ENCODE peak calls at places on chromosomes 3 and 15, in six cellular contexts. X is GM23248, R is MM.1S, N is neural progenitor cell, F is PC-3, U is SK-N-SH. O is an unnamed sample. For H3F3A and H3K4me1, the result is how much of the 10 kb centered on the place peaks cover.

GRCh38 chr3:122294365-122294764 is 30.7 kb upstream of the CSTA start:
- DNase-seq in F (no peak), X (no peak), R (no peak), N (no peak), U (no peak), O (no peak)

GRCh38 chr3:141656771-141657170 is 81.3 kb upstream of the RNF7 start:
- DNase-seq in R (no peak), U (no peak), F (no peak), N (no peak), X (peak), O (no peak)

GRCh38 chr15:58201536-58201935 is 63.4 kb downstream of the AQP9 start:
- DNase-seq in X (peak), N (no peak), U (no peak), R (no peak), F (no peak), O (no peak)

GRCh38 chr3:37793889-37794591 is 67.6 kb upstream of the CTDSPL start:
- DNase-seq in R (no peak), U (no peak), N (peak), X (no peak), F (no peak), O (no peak)

GRCh38 chr15:28942046-28942445 is 56.3 kb downstream of the APBA2 start:
- DNase-seq in F (no peak), R (no peak), X (no peak), U (no peak), N (no peak), O (no peak)

GRCh38 chr3:16419640-16420039 is 93.9 kb downstream of the RFTN1 start:
- DNase-seq in X (peak), U (no peak), R (no peak), F (peak), N (no peak), O (no peak)

GRCh38 chr15:100681335-100681746 is 79.0 kb downstream of the ASB7 start:
- DNase-seq in U (no peak), N (no peak), F (no peak), X (no peak), R (no peak), O (no peak)

GRCh38 chr15:38073278-38073930 is 139.0 kb downstream of the TMCO5A start:
- DNase-seq in N (peak), F (peak), X (peak), U (no peak), R (peak), O (peak)

GRCh38 chr3:112568642-112569041 is 6.8 kb downstream of the SLC35A5 start:
- DNase-seq in F (peak), N (no peak), U (no peak), R (no peak), X (peak), O (no peak)

GRCh38 chr3:22684739-22685138 is 518.4 kb upstream of the UBE2E2 start:
- DNase-seq in R (no peak), N (no peak), X (no peak), F (no peak), U (no peak), O (no peak)

GRCh38 chr3:185625784-185626183 is 39.7 kb downstream of the SENP2 start:
- DNase-seq in N (no peak), F (no peak), X (no peak), U (no peak), R (no peak), O (no peak)

GRCh38 chr3:148227534-148227933 is 470.2 kb upstream of the AGTR1 start:
- DNase-seq in R (no peak), F (no peak), U (no peak), X (no peak), N (no peak), O (no peak)

GRCh38 chr15:95442107-95442719 is 888.3 kb upstream of the NR2F2 start:
- DNase-seq in U (no peak), X (no peak), R (no peak), F (no peak), N (no peak), O (no peak)

GRCh38 chr15:56732135-56732880 is 1.0 kb downstream of the ZNF280D start:
- DNase-seq in U (peak), F (no peak), N (no peak), X (peak), R (peak), O (peak)

GRCh38 chr15:65303687-65304392 is 637 bp upstream of the RNU5B-1 start:
- DNase-seq in N (peak), R (no peak), X (peak), F (peak), U (peak), O (peak)

GRCh38 chr15:76514292-76514691 is 177.7 kb downstream of the ISL2 start:
- DNase-seq in N (peak), X (no peak), U (no peak), F (no peak), R (no peak), O (no peak)

GRCh38 chr3:139006051-139006716 is at the start of gene PRR23A:
- DNase-seq in N (no peak), U (no peak), F (no peak), R (no peak), X (no peak), O (no peak)

GRCh38 chr3:38549486-38549885 is 53.3 kb downstream of the EXOG start:
- DNase-seq in X (no peak), R (no peak), N (no peak), U (no peak), F (no peak), O (no peak)

GRCh38 chr3:308597-309321 is 112.2 kb downstream of the CHL1 start:
- DNase-seq in X (no peak), U (no peak), N (no peak), F (no peak), R (no peak), O (peak)

GRCh38 chr3:194396897-194397756 is 1.9 kb downstream of the GP5 start:
- DNase-seq in F (no peak), N (no peak), R (no peak), U (no peak), X (no peak), O (peak)

GRCh38 chr3:50299929-50300680 is 900 bp upstream of the HYAL3 start:
- DNase-seq in F (no peak), R (no peak), X (peak), U (no peak), N (no peak), O (no peak)

GRCh38 chr3:191627064-191627463 is 166.1 kb downstream of the PYDC2 start:
- DNase-seq in F (no peak), R (no peak), N (peak), X (no peak), U (no peak), O (peak)

GRCh38 chr3:10443272-10443671 is 62.1 kb downstream of the ATP2B2 start:
- DNase-seq in R (no peak), X (no peak), N (no peak), F (no peak), U (no peak), O (peak)

GRCh38 chr15:41291065-41291631 is 41.2 kb downstream of the OIP5 start:
- DNase-seq in N (no peak), R (no peak), F (no peak), U (no peak), X (no peak), O (no peak)

GRCh38 chr15:57676578-57676977 is 29.9 kb upstream of the POLR2M start:
- DNase-seq in F (no peak), X (no peak), R (no peak), N (no peak), U (no peak), O (no peak)

GRCh38 chr3:89113887-89114840 is 6.7 kb downstream of the EPHA3 start:
- DNase-seq in N (peak), F (peak), R (peak), U (peak), X (peak), O (peak)

GRCh38 chr15:56732881-56733130 is 503 bp downstream of the ZNF280D start:
- DNase-seq in X (no peak), F (no peak), U (no peak), R (no peak), N (no peak), O (no peak)

GRCh38 chr3:85709483-85709882 is 750.7 kb downstream of the CADM2 start:
- DNase-seq in F (no peak), X (no peak), U (no peak), N (no peak), R (no peak), O (no peak)

GRCh38 chr3:97815149-97815917 is 6.5 kb upstream of the CRYBG3 start:
- DNase-seq in R (peak), U (no peak), N (no peak), F (peak), X (peak), O (no peak)

GRCh38 chr15:53447053-53447574 is 312.3 kb downstream of the WDR72 start:
- DNase-seq in F (no peak), X (no peak), N (no peak), R (peak), U (no peak), O (no peak)

GRCh38 chr15:93052090-93052892 is 36.7 kb downstream of the RGMA start:
- DNase-seq in X (no peak), U (no peak), R (no peak), F (peak), N (no peak), O (no peak)

GRCh38 chr15:74724570-74725240 is 623 bp downstream of the CYP1A1 start:
- DNase-seq in N (no peak), U (no peak), F (no peak), X (no peak), R (no peak), O (no peak)

GRCh38 chr3:146142757-146143156 is 18.2 kb downstream of the PLOD2 start:
- DNase-seq in R (peak), N (peak), U (no peak), X (peak), F (peak), O (peak)

GRCh38 chr3:41893977-41894376 is 67.9 kb downstream of the ULK4 start:
- DNase-seq in U (peak), X (peak), F (peak), N (peak), R (peak), O (peak)

DNA sequence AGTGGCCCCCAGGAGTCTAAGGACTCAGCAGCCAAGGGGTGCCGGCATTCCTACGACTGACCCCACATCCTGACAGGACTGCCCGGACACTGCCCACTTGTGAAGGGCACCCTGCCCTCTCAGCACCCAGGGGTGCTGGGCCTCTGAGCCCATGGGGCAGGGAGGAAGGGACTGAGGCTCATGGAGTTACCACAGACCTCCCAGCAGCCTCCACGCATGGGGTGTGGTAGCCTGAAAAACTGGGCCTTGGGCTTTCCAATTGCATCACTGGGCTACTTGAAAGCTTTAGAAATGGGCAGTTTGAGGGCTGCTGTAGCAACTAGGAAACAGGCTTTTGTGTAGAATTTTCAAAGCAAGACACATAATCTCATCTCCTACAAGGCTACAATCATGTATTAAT is 13.2 kb downstream of the TKT start:
- DNase-seq in R (no peak), F (no peak), N (no peak), X (peak), U (no peak), O (no peak)
- H3F3A ChIP-seq in R (under half), F (under half), N (under half), X (under half), U (under half), O (under half)

DNA sequence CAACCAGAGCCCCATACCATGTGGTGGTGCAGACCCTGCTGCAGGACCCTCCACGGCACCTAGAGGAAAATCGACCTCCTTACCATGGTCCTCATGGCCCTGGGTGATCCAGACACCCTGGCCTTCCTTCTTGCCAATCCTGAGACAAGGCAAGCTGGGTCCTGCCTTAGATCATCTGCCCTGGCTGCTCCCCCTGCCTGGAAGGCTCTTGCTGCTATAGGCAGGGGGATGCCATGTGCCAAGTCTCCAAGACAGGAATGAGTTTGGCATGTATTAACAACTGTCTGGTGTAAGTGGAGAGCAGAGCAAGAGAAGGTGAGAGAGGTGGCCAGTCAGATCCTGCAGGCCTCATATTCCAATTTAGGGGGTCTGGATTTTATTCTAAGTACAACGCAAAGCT is 7.5 kb downstream of the HEG1 start:
- DNase-seq in N (no peak), R (no peak), X (no peak), U (no peak), F (no peak), O (no peak)
- H3K4me1 ChIP-seq in N (half or more), R (under half), X (half or more), U (half or more), F (under half), O (under half)

DNA sequence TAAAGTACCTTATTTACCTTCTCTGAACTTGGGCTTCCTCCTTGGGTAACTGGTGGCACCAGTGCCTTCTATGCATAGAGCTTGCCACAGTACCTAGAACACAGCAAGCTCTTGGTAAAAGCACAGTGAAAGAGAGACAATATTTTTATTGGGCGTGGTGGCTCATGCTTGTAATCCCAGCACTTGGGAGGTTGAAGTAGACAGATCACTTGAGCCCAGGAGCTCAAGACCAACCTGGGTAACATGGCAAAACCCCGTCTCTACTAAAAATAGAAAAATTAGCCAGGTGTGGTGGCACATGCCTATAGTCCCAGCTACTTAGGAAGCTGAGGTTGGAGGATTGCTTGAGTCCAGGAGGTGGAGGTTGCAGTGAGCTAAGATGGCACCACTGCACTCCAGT is 285.1 kb downstream of the PTPRG start:
- DNase-seq in N (no peak), R (no peak), X (no peak), F (no peak), U (no peak), O (no peak)
- H3F3A ChIP-seq in N (under half), R (under half), X (under half), F (under half), U (under half), O (under half)

GRCh38 chr3:172180473-172180872 is 141.1 kb downstream of the FNDC3B start:
- DNase-seq in U (no peak), X (no peak), F (no peak), R (no peak), N (no peak), O (no peak)
- H3K4me1 ChIP-seq in U (under half), X (under half), F (under half), R (half or more), N (under half), O (under half)

DNA sequence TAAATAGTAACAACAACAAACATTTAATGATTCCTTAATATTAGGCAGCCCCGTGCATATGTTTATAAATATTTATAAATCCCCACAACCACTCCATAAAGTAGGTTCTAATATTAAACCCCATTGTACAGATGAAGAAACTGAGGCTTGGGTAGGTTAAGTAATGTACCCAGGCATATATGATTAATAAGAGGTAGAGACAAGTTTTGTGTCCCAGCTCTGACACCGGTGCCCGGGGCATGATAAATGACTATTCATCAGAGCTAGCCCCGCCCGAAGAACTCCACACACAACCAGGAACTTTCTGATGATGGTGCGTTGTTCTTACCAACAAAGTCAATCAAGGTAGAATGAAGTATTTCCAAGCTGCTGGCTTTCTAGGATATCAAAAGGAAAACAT is 19.4 kb downstream of the CDCP1 start:
- DNase-seq in F (peak), R (no peak), U (no peak), X (no peak), N (no peak), O (no peak)
- H3F3A ChIP-seq in F (under half), R (under half), U (under half), X (under half), N (under half), O (under half)

DNA sequence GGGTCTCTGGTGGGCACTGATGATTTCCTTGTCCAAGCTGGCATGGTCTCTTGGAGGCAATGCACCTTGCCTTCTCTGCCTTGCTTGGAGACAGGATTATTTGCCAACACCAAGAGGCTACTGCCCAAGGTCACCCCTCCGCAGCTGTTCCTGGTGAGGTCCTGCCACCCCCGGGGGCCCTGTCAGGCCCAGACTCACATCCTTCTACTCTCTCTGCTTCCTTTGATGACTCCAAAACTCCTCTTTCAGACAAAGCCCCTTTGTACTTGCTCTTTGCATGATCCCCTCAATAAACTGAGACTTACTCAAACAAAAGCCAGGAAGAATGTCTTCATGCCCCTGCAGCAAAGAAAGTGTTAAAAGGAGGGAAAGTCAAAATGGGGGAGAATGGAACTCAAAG is 137.7 kb downstream of the MEX3B start:
- DNase-seq in X (no peak), N (peak), R (no peak), U (no peak), F (no peak), O (no peak)
- H3K4me1 ChIP-seq in X (under half), N (under half), R (under half), U (under half), F (under half), O (under half)

GRCh38 chr3:23735575-23736326 is 70.0 kb upstream of the UBE2E1 start:
- DNase-seq in R (no peak), X (no peak), F (no peak), U (peak), N (peak), O (no peak)
- H3F3A ChIP-seq in R (under half), X (under half), F (under half), U (under half), N (under half), O (under half)

GRCh38 chr15:66766282-66767228 is 64.5 kb downstream of the SMAD6 start:
- DNase-seq in X (peak), R (no peak), U (no peak), F (peak), N (no peak), O (no peak)

GRCh38 chr15:66765478-66766281 is 63.6 kb downstream of the SMAD6 start:
- DNase-seq in N (no peak), F (peak), U (peak), X (peak), R (peak), O (no peak)

GRCh38 chr15:66763186-66764066 is 61.4 kb downstream of the SMAD6 start:
- DNase-seq in X (peak), N (no peak), F (peak), U (peak), R (no peak), O (no peak)

GRCh38 chr15:66761723-66762595 is 59.9 kb downstream of the SMAD6 start:
- DNase-seq in F (peak), R (no peak), U (no peak), N (no peak), X (peak), O (no peak)

DNA sequence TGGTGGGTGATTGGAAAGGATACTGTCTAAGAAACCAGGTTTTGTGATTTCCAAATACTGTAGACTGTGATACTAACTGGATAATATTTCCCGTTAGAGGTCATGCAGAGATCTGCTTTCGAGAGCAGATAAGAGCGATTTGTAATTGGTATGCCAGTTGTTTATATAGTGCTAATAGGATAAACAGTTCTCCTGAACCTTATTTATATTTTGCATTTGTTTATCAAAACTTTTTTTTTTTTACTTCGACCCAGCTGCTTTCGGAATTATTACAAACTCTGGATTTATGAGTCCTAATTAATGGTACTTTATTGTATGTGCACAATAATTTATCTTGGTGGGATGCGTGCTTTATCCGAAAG is 62.0 kb downstream of the SMAD6 start:
- DNase-seq in U (no peak), X (no peak), R (no peak), N (no peak), F (no peak), O (no peak)
- H3K4me1 ChIP-seq in U (under half), X (half or more), R (under half), N (under half), F (half or more), O (under half)

DNA sequence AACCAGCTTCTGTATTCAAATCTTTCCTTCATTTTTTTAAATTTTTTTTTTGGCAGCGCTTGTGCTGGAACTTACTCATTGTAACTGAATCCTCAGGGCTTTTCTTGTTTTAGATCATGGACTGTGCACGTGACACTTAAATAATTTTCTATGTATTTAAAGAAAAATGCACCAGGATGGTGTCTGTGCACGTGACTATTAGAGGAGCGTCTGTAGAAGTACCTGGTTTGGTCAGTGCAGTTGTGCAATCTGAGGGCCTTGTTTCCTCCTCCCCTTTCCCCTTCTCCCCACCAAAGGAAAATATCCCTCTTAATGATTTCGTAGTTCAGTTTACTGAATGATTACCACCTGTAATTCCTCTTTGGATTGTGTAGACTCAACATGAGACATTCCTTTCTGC is 31.3 kb downstream of the EDEM1 start:
- DNase-seq in X (peak), U (no peak), F (no peak), R (no peak), N (no peak), O (no peak)
- H3F3A ChIP-seq in X (under half), U (under half), F (under half), R (under half), N (under half), O (under half)

GRCh38 chr15:40045572-40046217 is 6.7 kb upstream of the SRP14 start:
- DNase-seq in U (no peak), F (no peak), N (no peak), X (no peak), R (peak), O (no peak)

GRCh38 chr15:40047413-40048154 is 8.6 kb upstream of the SRP14 start:
- DNase-seq in U (no peak), F (peak), N (no peak), X (peak), R (peak), O (no peak)

GRCh38 chr15:40046721-40047412 is 7.9 kb upstream of the SRP14 start:
- DNase-seq in R (no peak), N (no peak), F (peak), U (no peak), X (peak), O (no peak)

GRCh38 chr15:40049076-40049475 is 10.1 kb upstream of the SRP14 start:
- DNase-seq in X (no peak), N (no peak), U (no peak), F (no peak), R (no peak), O (no peak)

GRCh38 chr15:40048155-40048792 is 9.3 kb upstream of the SRP14 start:
- DNase-seq in X (no peak), N (no peak), U (no peak), F (no peak), R (no peak), O (no peak)
- H3K4me1 ChIP-seq in X (under half), N (under half), U (under half), F (under half), R (under half), O (under half)

O was measured in GM23338.